ENCODE peak calls at places on chromosomes 4 and X, in six cellular contexts. T, P, I, Z, O and K are unnamed samples.
A peak's percentile ranks its signal among the peaks of the same experiment; 100 is the strongest.

GRCh38 chr4:109123952-109124351 is 178.5 kb downstream of the COL25A1 start:
- DNase-seq in I (no peak), Z (no peak), P (no peak), O (no peak), T (no peak), K (no peak)

GRCh38 chrX:107823456-107823855 is 2.2 kb upstream of the MID2 start:
- DNase-seq in T (no peak), P (no peak), I (no peak), O (no peak), Z (no peak), K (no peak)

GRCh38 chr4:185835336-185835735 is 23.3 kb upstream of the SORBS2 start:
- DNase-seq in T (no peak), Z (no peak), I (no peak), P (no peak), O (no peak), K (no peak)

GRCh38 chrX:17464196-17464595 is 89.2 kb downstream of the NHS start:
- DNase-seq in P (no peak), T (no peak), Z (no peak), I (no peak), O (no peak), K (no peak)

GRCh38 chrX:109537324-109537665 is 651 bp downstream of the NXT2 start:
- DNase-seq in I (no peak), O (no peak), P (no peak), T (no peak), Z (peak; percentile 42), K (no peak)

GRCh38 chr4:107800686-107801085 is 24.0 kb upstream of the SGMS2 start:
- DNase-seq in O (no peak), I (no peak), T (no peak), Z (no peak), P (no peak), K (no peak)

GRCh38 chr4:57109530-57109846 is 697 bp downstream of the IGFBP7 start:
- DNase-seq in Z (no peak), O (no peak), P (no peak), T (no peak), I (no peak), K (no peak)

GRCh38 chr4:76449824-76450223 is 14.8 kb downstream of the SHROOM3 start:
- DNase-seq in I (no peak), T (no peak), P (no peak), O (no peak), Z (no peak), K (no peak)

GRCh38 chrX:118116308-118117068 is at the start of gene KLHL13:
- DNase-seq in Z (peak; percentile 26), O (no peak), P (peak; percentile 45), I (no peak), T (peak; percentile 76), K (peak; percentile 35)

GRCh38 chrX:111270339-111270738 is at the start of gene CAPN6:
- DNase-seq in T (no peak), Z (peak; percentile 11), I (no peak), P (no peak), O (no peak), K (peak; percentile 3)

GRCh38 chr4:83109480-83110221 is 4.9 kb downstream of the PLAC8 start:
- DNase-seq in O (no peak), I (no peak), P (peak; percentile 66), Z (peak; percentile 45), T (peak; percentile 68), K (no peak)

GRCh38 chr4:170853422-170854021 is 763.8 kb upstream of the AADAT start:
- DNase-seq in I (peak; percentile 48), Z (peak; percentile 49), P (peak; percentile 65), O (peak; percentile 9), T (no peak), K (peak; percentile 1)

GRCh38 chrX:93673869-93674271 is at the start of gene FAM133A:
- DNase-seq in P (no peak), Z (no peak), T (no peak), O (no peak), I (no peak), K (no peak)

GRCh38 chr4:986949-987688 is at the start of gene IDUA:
- DNase-seq in O (no peak), T (peak; percentile 86), Z (peak; percentile 90), I (peak; percentile 61), P (peak; percentile 95), K (peak; percentile 88)

GRCh38 chr4:142035556-142035955 is 399.2 kb downstream of the IL15 start:
- DNase-seq in I (no peak), P (no peak), T (no peak), Z (no peak), O (no peak), K (no peak)

GRCh38 chr4:76896731-76897521 is 1.0 kb downstream of the SOWAHB start:
- DNase-seq in T (no peak), Z (peak; percentile 58), O (no peak), P (peak; percentile 68), I (no peak), K (no peak)

GRCh38 chr4:52604215-52604614 is 54.9 kb downstream of the USP46 start:
- DNase-seq in Z (no peak), I (no peak), T (no peak), O (no peak), P (no peak), K (no peak)

GRCh38 chr4:6252051-6252450 is 17.6 kb upstream of the WFS1 start:
- DNase-seq in T (no peak), O (no peak), Z (no peak), P (no peak), I (no peak), K (no peak)

GRCh38 chr4:78704981-78705757 is 71.0 kb upstream of the BMP2K start:
- DNase-seq in T (no peak), I (no peak), P (no peak), O (no peak), Z (no peak), K (no peak)

GRCh38 chrX:13690836-13691235 is 1.9 kb downstream of the RAB9A start:
- DNase-seq in T (no peak), Z (no peak), P (no peak), O (no peak), I (no peak), K (no peak)

GRCh38 chrX:13687203-13687602 is 1.7 kb upstream of the RAB9A start:
- DNase-seq in P (no peak), T (no peak), I (no peak), O (no peak), Z (no peak), K (no peak)

GRCh38 chrX:13688384-13688771 is 550 bp upstream of the RAB9A start:
- DNase-seq in I (no peak), P (no peak), O (no peak), Z (no peak), T (no peak), K (no peak)

GRCh38 chrX:13689519-13690211 is 737 bp downstream of the RAB9A start:
- DNase-seq in I (no peak), Z (no peak), P (no peak), T (no peak), O (no peak), K (no peak)

GRCh38 chrX:13688772-13689518 is at the start of gene RAB9A:
- DNase-seq in P (peak; percentile 94), Z (peak; percentile 91), T (peak; percentile 92), I (peak; percentile 38), O (no peak), K (peak; percentile 20)
- TF ChIP-seq POLR2A in P (peak; percentile 77), Z (peak; percentile 93), T (peak; percentile 85), I (no peak), O (peak; percentile 86), K (peak; percentile 92)

GRCh38 chr4:30555778-30556177 is 164.4 kb upstream of the PCDH7 start:
- DNase-seq in Z (no peak), P (no peak), T (no peak), I (no peak), O (no peak), K (no peak)

GRCh38 chr4:30553151-30553550 is 167.0 kb upstream of the PCDH7 start:
- DNase-seq in Z (no peak), P (no peak), I (no peak), O (no peak), T (no peak), K (no peak)

DNA sequence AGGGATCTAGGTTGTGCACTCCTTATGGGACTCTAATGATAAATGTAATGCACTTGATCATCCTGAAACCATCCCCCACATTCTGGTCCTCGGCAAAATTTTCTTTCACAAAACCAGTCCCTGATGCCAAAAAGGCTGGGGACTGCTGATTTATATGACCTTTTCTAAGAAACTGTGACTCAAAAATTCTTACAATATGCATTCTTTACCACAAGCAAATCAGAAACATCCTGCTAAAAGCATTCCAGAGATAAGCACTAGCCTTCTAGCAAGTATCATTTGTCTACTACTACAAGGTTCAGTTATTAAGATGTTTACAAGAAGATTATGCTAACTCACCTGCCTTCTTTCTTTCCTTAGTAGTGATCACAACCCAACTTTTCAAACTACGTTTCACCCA is 166.4 kb upstream of the PCDH7 start:
- DNase-seq in O (no peak), I (no peak), Z (no peak), P (no peak), T (no peak), K (no peak)
- TF ChIP-seq POLR2A in O (no peak), I (no peak), Z (no peak), P (no peak), T (no peak), K (no peak)

GRCh38 chr4:54723786-54724185 is 66.0 kb downstream of the KIT start:
- DNase-seq in T (no peak), P (no peak), Z (no peak), I (no peak), O (no peak), K (no peak)
- TF ChIP-seq POLR2A in T (no peak), P (no peak), Z (no peak), I (no peak), O (no peak), K (no peak)

DNA sequence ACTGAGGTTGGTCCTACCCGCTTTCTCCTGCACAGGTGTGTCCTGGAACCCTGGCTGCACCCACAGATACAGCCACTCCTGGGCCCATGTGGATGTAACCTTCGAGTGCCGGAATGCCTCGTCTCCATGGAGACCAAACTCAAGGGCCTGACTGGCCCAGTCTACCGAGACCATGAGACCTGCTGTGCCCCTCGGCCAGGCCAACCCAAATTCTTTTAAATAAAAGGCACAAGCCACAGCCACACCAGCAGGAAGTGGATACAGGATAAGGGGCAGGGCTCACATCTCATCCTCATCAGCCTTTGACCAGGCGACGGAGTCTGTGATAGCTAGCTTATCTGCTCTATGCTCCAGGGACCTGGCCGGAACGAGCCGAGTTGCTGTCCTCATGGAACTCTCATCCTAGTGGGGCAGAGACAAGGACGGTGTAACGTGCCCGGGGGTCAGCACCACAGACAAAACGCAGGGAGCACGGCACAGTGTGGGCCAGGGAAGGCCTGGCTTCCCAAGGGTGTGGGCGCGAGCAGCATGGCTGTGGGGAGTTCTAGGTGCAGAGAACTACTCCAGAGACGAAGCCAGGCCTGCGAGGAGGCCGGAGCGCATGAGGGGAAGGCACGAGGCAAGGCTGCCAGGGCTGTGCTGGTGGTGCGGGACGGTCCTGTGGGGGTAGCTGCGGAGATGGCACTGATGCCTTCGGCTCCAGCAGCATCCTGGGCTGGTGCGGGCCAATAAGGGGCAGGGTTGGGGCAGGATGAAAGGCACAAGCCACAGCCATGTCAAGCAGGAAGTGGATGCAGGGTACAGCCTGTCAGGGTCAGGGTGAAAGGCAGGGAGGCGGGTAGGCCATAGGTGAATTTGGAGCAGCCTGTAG is 22.7 kb downstream of the NOP14 start:
- DNase-seq in T (peak; percentile 61), P (peak; percentile 44), Z (peak; percentile 7), I (no peak), O (no peak), K (no peak)
- TF ChIP-seq POLR2A in T (no peak), P (no peak), Z (no peak), I (no peak), O (no peak), K (no peak)